ENCODE peak calls at places on chromosomes 1 and 21, in ten cellular contexts. Y is stromal cell of bone marrow; J is globus pallidus; E is activated CD4-positive, alpha-beta T cell treated with anti-CD3 and anti-CD28 coated beads for 48 hours; F is RCC 7860; C is stimulated activated CD4-positive, alpha-beta T cell treated with anti-CD3 and anti-CD28 coated beads, Interleukin-4, amount 100 ng/mL, for 48 hours; I is GDM1; K is T-helper 17 cell; N is AG08395; R is stimulated activated naive CD4-positive, alpha-beta T cell. U is an unnamed sample.

GRCh38 chr1:163162281-163162937 is 40.3 kb downstream of the RGS5 start:
- DNase-seq in Y (no peak), J (no peak), E (no peak), F (no peak), C (no peak), I (no peak), K (no peak), N (no peak), R (no peak), U (no peak)

GRCh38 chr1:17080881-17081280 is 27.0 kb upstream of the SDHB start:
- DNase-seq in Y (no peak), J (no peak), E (no peak), F (no peak), C (no peak), I (no peak), K (no peak), N (no peak), R (no peak), U (no peak)

GRCh38 chr1:221174598-221174997 is 295.4 kb downstream of the HLX start:
- DNase-seq in Y (peak), J (no peak), E (no peak), F (no peak), C (no peak), I (no peak), K (no peak), N (no peak), R (no peak), U (no peak)

GRCh38 chr1:94323311-94324167 is 86.2 kb upstream of the ARHGAP29 start:
- DNase-seq in Y (no peak), J (no peak), E (no peak), F (peak), C (no peak), I (no peak), K (no peak), N (no peak), R (no peak), U (no peak)

GRCh38 chr1:198465201-198466144 is 75.0 kb downstream of the ATP6V1G3 start:
- DNase-seq in Y (peak), J (peak), E (no peak), F (peak), C (no peak), I (peak), K (no peak), N (peak), R (peak), U (no peak)

GRCh38 chr1:230282157-230282556 is 144.0 kb downstream of the PGBD5 start:
- DNase-seq in Y (no peak), J (no peak), E (no peak), F (no peak), C (no peak), I (no peak), K (no peak), N (no peak), R (no peak), U (no peak)

GRCh38 chr1:181632492-181632891 is 149.2 kb downstream of the CACNA1E start:
- DNase-seq in Y (no peak), J (no peak), E (no peak), F (no peak), C (no peak), I (no peak), K (no peak), N (no peak), R (no peak), U (no peak)

GRCh38 chr1:171433451-171433850 is 51.9 kb upstream of the PRRC2C start:
- DNase-seq in Y (peak), J (no peak), E (no peak), F (peak), C (no peak), I (no peak), K (no peak), N (no peak), R (no peak), U (no peak)

GRCh38 chr1:3320246-3321152 is 134.0 kb upstream of the ARHGEF16 start:
- DNase-seq in Y (no peak), J (no peak), E (peak), F (no peak), C (no peak), I (no peak), K (no peak), N (no peak), R (no peak), U (no peak)

GRCh38 chr21:46215436-46216131 is 13.0 kb downstream of the LSS start:
- DNase-seq in Y (no peak), J (no peak), E (no peak), F (no peak), C (no peak), I (no peak), K (no peak), N (no peak), R (no peak), U (no peak)

GRCh38 chr1:239550178-239550577 is 163.8 kb downstream of the CHRM3 start:
- DNase-seq in Y (no peak), J (no peak), E (no peak), F (no peak), C (no peak), I (no peak), K (no peak), N (no peak), R (no peak), U (no peak)

GRCh38 chr1:167054531-167054930 is 35.6 kb downstream of the GPA33 start:
- DNase-seq in Y (no peak), J (no peak), E (no peak), F (peak), C (no peak), I (no peak), K (no peak), N (no peak), R (no peak), U (no peak)

GRCh38 chr1:116288201-116288598 is 84.8 kb upstream of the ATP1A1 start:
- DNase-seq in Y (no peak), J (no peak), E (no peak), F (no peak), C (no peak), I (no peak), K (no peak), N (no peak), R (no peak), U (no peak)